ENCODE peak calls at places on chromosomes 5 and 9, in eight cellular contexts. L, Y, V, K, X, U, Q and C are unnamed samples.

GRCh38 chr5:23446436-23446835 is 61.0 kb upstream of the PRDM9 start:
- DNase-seq in Y (no peak), U (no peak), Q (no peak), L (no peak), X (no peak), K (no peak), V (no peak), C (peak)

GRCh38 chr5:170809551-170809950 is 26.0 kb downstream of the GABRP start:
- DNase-seq in V (peak), X (no peak), Y (peak), U (no peak), K (no peak), Q (peak), L (peak), C (peak)

GRCh38 chr9:21294325-21294724 is 10.8 kb downstream of the IFNA5 start:
- DNase-seq in L (peak), X (no peak), Y (no peak), V (no peak), U (no peak), K (no peak), Q (no peak), C (peak)

GRCh38 chr5:178304761-178305645 is 72.4 kb upstream of the PHYKPL start:
- DNase-seq in L (no peak), Q (peak), V (no peak), X (no peak), U (no peak), K (no peak), Y (no peak), C (no peak)

GRCh38 chr5:132772291-132773070 is 4.6 kb downstream of the SEPTIN8 start:
- DNase-seq in K (no peak), X (no peak), Y (no peak), L (no peak), U (no peak), Q (no peak), V (no peak), C (no peak)

GRCh38 chr9:34381323-34381722 is 4.6 kb upstream of the MYORG start:
- DNase-seq in Y (no peak), V (no peak), U (no peak), L (no peak), K (peak), Q (no peak), X (no peak), C (no peak)

GRCh38 chr9:127664678-127665507 is 41.9 kb upstream of the CFAP157 start:
- DNase-seq in Q (peak), K (no peak), Y (no peak), U (no peak), X (no peak), L (no peak), V (no peak), C (no peak)

GRCh38 chr5:128826290-128826689 is 139.0 kb upstream of the SLC27A6 start:
- DNase-seq in K (no peak), L (no peak), X (no peak), Y (no peak), U (no peak), Q (no peak), V (no peak), C (no peak)

GRCh38 chr5:97735209-97735608 is 552.2 kb upstream of the RIOK2 start:
- DNase-seq in V (no peak), Q (peak), L (peak), K (no peak), Y (no peak), X (no peak), U (no peak), C (no peak)

GRCh38 chr5:146789712-146790660 is 88.6 kb downstream of the PPP2R2B start:
- DNase-seq in U (no peak), Y (no peak), L (no peak), X (no peak), K (no peak), V (no peak), Q (no peak), C (no peak)

GRCh38 chr5:75654693-75655315 is 43.6 kb downstream of the ANKDD1B start:
- DNase-seq in Q (no peak), K (no peak), L (no peak), X (no peak), Y (no peak), U (no peak), V (no peak), C (no peak)

GRCh38 chr9:122991370-122991830 is 42.1 kb upstream of the GPR21 start:
- DNase-seq in Q (peak), K (peak), V (no peak), Y (peak), L (peak), X (no peak), U (peak), C (peak)

GRCh38 chr9:120571443-120572257 is 8.3 kb downstream of the CDK5RAP2 start:
- DNase-seq in Q (peak), L (no peak), U (no peak), Y (no peak), K (no peak), X (no peak), V (no peak), C (no peak)

GRCh38 chr9:13213337-13213736 is 66.2 kb downstream of the MPDZ start:
- DNase-seq in L (no peak), V (peak), Q (peak), K (no peak), U (no peak), Y (no peak), X (no peak), C (peak)

GRCh38 chr9:36731576-36731975 is 158.9 kb downstream of the MELK start:
- DNase-seq in Y (no peak), K (no peak), X (no peak), L (no peak), V (no peak), U (no peak), Q (no peak), C (no peak)

GRCh38 chr5:137753986-137754235 is 252 bp downstream of the HNRNPA0 start:
- DNase-seq in V (no peak), L (no peak), Y (no peak), Q (no peak), X (no peak), K (no peak), U (no peak), C (no peak)

GRCh38 chr9:132645306-132645705 is 24.5 kb downstream of the DDX31 start:
- DNase-seq in L (no peak), Q (no peak), V (peak), X (no peak), Y (no peak), U (no peak), K (no peak), C (no peak)

GRCh38 chr9:96241391-96241809 is 60.6 kb downstream of the HSD17B3 start:
- DNase-seq in Q (no peak), U (peak), X (no peak), K (peak), V (no peak), L (peak), Y (no peak), C (no peak)

GRCh38 chr9:94287877-94288513 is 28.9 kb downstream of the ZNF169 start:
- DNase-seq in U (no peak), V (no peak), K (no peak), Y (no peak), L (no peak), X (no peak), Q (no peak), C (no peak)

GRCh38 chr5:113526421-113526820 is 12.9 kb downstream of the YTHDC2 start:
- DNase-seq in Y (no peak), U (no peak), X (no peak), V (no peak), Q (no peak), K (no peak), L (no peak), C (no peak)

GRCh38 chr5:36300927-36301540 is 668 bp downstream of the RANBP3L start:
- DNase-seq in X (no peak), Q (no peak), U (no peak), V (no peak), K (no peak), L (no peak), Y (no peak), C (peak)

GRCh38 chr5:8418049-8418426 is 549.1 kb downstream of the MTRR start:
- DNase-seq in V (no peak), Q (no peak), K (no peak), L (no peak), Y (no peak), X (no peak), U (no peak), C (no peak)

GRCh38 chr5:57094753-57095683 is 78.8 kb upstream of the GPBP1 start:
- DNase-seq in U (no peak), K (no peak), Y (no peak), V (no peak), Q (no peak), L (no peak), X (no peak), C (peak)

GRCh38 chr5:138953370-138954256 is 78.5 kb upstream of the LRRTM2 start:
- DNase-seq in Y (peak), X (no peak), K (peak), L (peak), Q (peak), U (no peak), V (peak), C (peak)

GRCh38 chr5:65482727-65483473 is 1.2 kb upstream of the ADAMTS6 start:
- DNase-seq in L (peak), U (no peak), K (peak), Y (peak), X (no peak), Q (no peak), V (peak), C (peak)

GRCh38 chr5:172172912-172173591 is 15.0 kb downstream of the STK10 start:
- DNase-seq in Q (no peak), V (no peak), L (no peak), U (no peak), X (no peak), K (no peak), Y (no peak), C (no peak)

GRCh38 chr9:79858509-79858908 is 286.7 kb downstream of the TLE4 start:
- DNase-seq in Y (no peak), L (no peak), U (no peak), Q (peak), X (no peak), K (no peak), V (no peak), C (peak)

GRCh38 chr5:153746440-153746839 is 256.0 kb downstream of the GRIA1 start:
- DNase-seq in L (no peak), U (no peak), K (no peak), X (no peak), Q (no peak), Y (no peak), V (no peak), C (no peak)